ENCODE peak calls at places on chromosomes 11 and 22, in seven cellular contexts. N is activated CD8-positive, alpha-beta memory T cell treated with anti-CD3 and anti-CD28 coated beads, Interleukin-2, amount 50 U/mL, for 4 hours; G is stomach; D is stimulated activated CD8-positive, alpha-beta memory T cell treated with anti-CD3 and anti-CD28 coated beads, Interleukin-15, amount 100 ng/mL, for 48 hours; V is NCI-H345; J is heart left ventricle; Q is activated B cell treated with CpG ODN at 0.5 μM for 24 hours. C is an unnamed sample.

GRCh38 chr22:43151251-43152000 is at the start of gene TSPO:
- DNase-seq in N (peak), G (peak), D (peak), V (no peak), J (peak), Q (peak), C (no peak)

GRCh38 chr11:70556884-70557741 is 158.8 kb downstream of the CTTN start:
- DNase-seq in N (no peak), G (no peak), D (no peak), V (no peak), J (peak), Q (no peak), C (no peak)

GRCh38 chr11:116132273-116132978 is 628.2 kb upstream of the CADM1 start:
- DNase-seq in N (no peak), G (no peak), D (no peak), V (no peak), J (no peak), Q (no peak), C (no peak)

GRCh38 chr11:104705475-104706195 is 192.6 kb downstream of the CASP12 start:
- DNase-seq in N (peak), G (peak), D (peak), V (no peak), J (no peak), Q (no peak), C (peak)

GRCh38 chr11:102383839-102384238 is 36.8 kb downstream of the BIRC2 start:
- DNase-seq in N (no peak), G (no peak), D (no peak), V (no peak), J (no peak), Q (no peak), C (no peak)

GRCh38 chr11:8760896-8761295 is 78.3 kb downstream of the RPL27A start:
- DNase-seq in N (no peak), G (no peak), D (no peak), V (no peak), J (no peak), Q (no peak), C (no peak)

GRCh38 chr22:37735054-37735453 is 38.2 kb downstream of the TRIOBP start:
- DNase-seq in N (no peak), G (peak), D (no peak), V (no peak), J (no peak), Q (no peak), C (no peak)

GRCh38 chr11:117796456-117797428 is at the start of gene DSCAML1:
- DNase-seq in N (peak), G (no peak), D (no peak), V (peak), J (peak), Q (peak), C (no peak)

GRCh38 chr11:116169776-116170175 is 603.0 kb downstream of the BUD13 start:
- DNase-seq in N (no peak), G (no peak), D (no peak), V (no peak), J (no peak), Q (no peak), C (no peak)

GRCh38 chr22:24200616-24201212 is 19.4 kb downstream of the SUSD2 start:
- DNase-seq in N (no peak), G (peak), D (no peak), V (no peak), J (no peak), Q (no peak), C (no peak)

GRCh38 chr11:132220464-132220863 is 850.0 kb downstream of the NTM start:
- DNase-seq in N (no peak), G (no peak), D (no peak), V (no peak), J (no peak), Q (no peak), C (no peak)

GRCh38 chr11:79078999-79079398 is 361.8 kb downstream of the TENM4 start:
- DNase-seq in N (no peak), G (no peak), D (no peak), V (peak), J (no peak), Q (no peak), C (peak)

GRCh38 chr11:128525411-128526243 is 61.7 kb downstream of the ETS1 start:
- DNase-seq in N (no peak), G (no peak), D (no peak), V (no peak), J (no peak), Q (no peak), C (no peak)

GRCh38 chr22:35411112-35411511 is 11.2 kb downstream of the MCM5 start:
- DNase-seq in N (no peak), G (no peak), D (no peak), V (no peak), J (no peak), Q (peak), C (no peak)

GRCh38 chr11:131691558-131692041 is 321.2 kb downstream of the NTM start:
- DNase-seq in N (no peak), G (no peak), D (no peak), V (no peak), J (no peak), Q (no peak), C (peak)

GRCh38 chr22:43925433-43926348 is 2.1 kb downstream of the PNPLA3 start:
- DNase-seq in N (no peak), G (no peak), D (no peak), V (peak), J (no peak), Q (no peak), C (no peak)

GRCh38 chr22:47203554-47203991 is 441.1 kb downstream of the TBC1D22A start:
- DNase-seq in N (no peak), G (peak), D (no peak), V (no peak), J (peak), Q (no peak), C (no peak)

GRCh38 chr11:65558785-65559509 is 788 bp upstream of the LTBP3 start:
- DNase-seq in N (no peak), G (peak), D (no peak), V (no peak), J (peak), Q (no peak), C (no peak)

GRCh38 chr11:16986434-16987204 is 27.6 kb downstream of the PLEKHA7 start:
- DNase-seq in N (peak), G (peak), D (peak), V (no peak), J (no peak), Q (no peak), C (peak)

GRCh38 chr11:79050784-79051183 is 390.0 kb downstream of the TENM4 start:
- DNase-seq in N (no peak), G (no peak), D (no peak), V (no peak), J (no peak), Q (no peak), C (no peak)

GRCh38 chr11:1749020-1749758 is 1.2 kb downstream of the IFITM10 start:
- DNase-seq in N (peak), G (no peak), D (no peak), V (no peak), J (no peak), Q (no peak), C (no peak)

GRCh38 chr11:60887531-60887930 is 18.9 kb downstream of the PRPF19 start:
- DNase-seq in N (peak), G (peak), D (no peak), V (peak), J (no peak), Q (no peak), C (peak)